ENCODE peak calls at places on chromosomes 16 and 17, in six cellular contexts. C is HepG2, O is K562, L is GM12878, W is H1, G is NT2/D1. B is an unnamed sample.

GRCh38 chr16:8551388-8552332 is 38.7 kb downstream of the TMEM114 start:
- DNase-seq in W (no peak), C (peak), G (no peak), L (no peak), O (no peak), B (no peak)

GRCh38 chr17:82882715-82883446 is 43.1 kb upstream of the ZNF750 start:
- DNase-seq in G (no peak), W (no peak), O (peak), L (no peak), C (no peak), B (no peak)

GRCh38 chr16:50878966-50879615 is 137.2 kb downstream of the CYLD start:
- DNase-seq in W (no peak), O (no peak), C (no peak), L (no peak), G (no peak), B (no peak)

GRCh38 chr16:22267764-22268163 is 29.4 kb upstream of the POLR3E start:
- DNase-seq in L (no peak), O (no peak), W (no peak), C (no peak), G (no peak), B (no peak)

GRCh38 chr17:66018786-66019185 is 173.1 kb downstream of the CEP112 start:
- DNase-seq in C (no peak), O (no peak), W (no peak), G (no peak), L (no peak), B (no peak)

GRCh38 chr16:24568392-24568791 is 29.0 kb downstream of the RBBP6 start:
- DNase-seq in O (no peak), C (no peak), L (no peak), G (no peak), W (no peak), B (no peak)

GRCh38 chr17:44317545-44317944 is 7.1 kb downstream of the SLC25A39 start:
- DNase-seq in G (no peak), O (no peak), C (no peak), W (no peak), L (no peak), B (no peak)

GRCh38 chr17:3927628-3928010 is 11.4 kb upstream of the P2RX1 start:
- DNase-seq in C (no peak), O (no peak), G (no peak), W (no peak), L (no peak), B (no peak)

GRCh38 chr17:73595068-73595865 is 49.0 kb downstream of the SDK2 start:
- DNase-seq in C (no peak), O (no peak), W (no peak), L (no peak), G (no peak), B (no peak)

GRCh38 chr16:7482028-7482427 is 149.4 kb downstream of the RBFOX1 start:
- DNase-seq in G (no peak), O (no peak), W (no peak), C (no peak), L (no peak), B (no peak)

GRCh38 chr16:80804451-80805383 is at the start of gene CDYL2:
- DNase-seq in O (no peak), C (no peak), G (no peak), L (no peak), W (no peak), B (no peak)

GRCh38 chr17:78724999-78725398 is 57.1 kb downstream of the CYTH1 start:
- DNase-seq in W (no peak), L (no peak), O (no peak), G (no peak), C (no peak), B (no peak)

GRCh38 chr17:78726471-78727010 is 55.5 kb downstream of the CYTH1 start:
- DNase-seq in C (no peak), W (no peak), G (no peak), O (no peak), L (no peak), B (no peak)

GRCh38 chr17:78724544-78724943 is 57.5 kb downstream of the CYTH1 start:
- DNase-seq in L (no peak), O (no peak), C (no peak), W (no peak), G (no peak), B (no peak)

GRCh38 chr17:78727057-78727456 is 55.0 kb downstream of the CYTH1 start:
- DNase-seq in W (no peak), G (no peak), L (no peak), C (no peak), O (no peak), B (no peak)

DNA sequence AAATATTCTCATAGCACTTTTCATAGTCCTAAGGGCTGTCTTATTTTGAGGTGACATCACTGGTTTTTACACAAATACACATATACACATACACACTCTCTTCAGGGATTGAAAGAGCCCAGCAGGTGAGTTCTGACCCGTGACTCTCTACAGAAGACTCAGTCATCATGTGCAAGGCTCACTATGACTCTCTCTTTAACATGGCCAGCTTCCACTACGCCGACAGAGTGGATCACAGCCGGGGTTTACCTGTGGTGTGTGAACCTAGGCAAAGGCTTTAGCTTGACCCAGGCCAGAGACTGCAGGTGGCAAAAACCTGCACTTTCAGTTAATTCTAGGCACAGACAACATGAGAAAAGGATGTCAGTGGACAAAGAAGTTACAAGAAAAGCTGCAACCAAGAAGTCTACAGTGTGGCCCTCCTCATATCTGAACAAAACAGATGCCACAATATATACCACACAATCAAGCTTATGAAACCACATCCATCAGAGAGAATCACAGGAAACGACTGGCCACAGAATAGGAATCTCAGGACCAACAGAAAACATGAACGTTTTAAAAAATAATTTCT is 56.5 kb downstream of the CYTH1 start:
- DNase-seq in O (no peak), G (no peak), W (no peak), L (no peak), C (no peak), B (no peak)
- TF ChIP-seq ZNF274 in O (no peak), G (no peak), W (no peak), L (no peak), C (no peak), B (no peak)

GRCh38 chr16:49346459-49346858 is 27.1 kb upstream of the C16orf78 start:
- DNase-seq in W (no peak), O (no peak), C (no peak), G (no peak), L (no peak), B (no peak)
- TF ChIP-seq ZNF274 in W (no peak), O (no peak), C (no peak), G (no peak), L (no peak), B (no peak)

DNA sequence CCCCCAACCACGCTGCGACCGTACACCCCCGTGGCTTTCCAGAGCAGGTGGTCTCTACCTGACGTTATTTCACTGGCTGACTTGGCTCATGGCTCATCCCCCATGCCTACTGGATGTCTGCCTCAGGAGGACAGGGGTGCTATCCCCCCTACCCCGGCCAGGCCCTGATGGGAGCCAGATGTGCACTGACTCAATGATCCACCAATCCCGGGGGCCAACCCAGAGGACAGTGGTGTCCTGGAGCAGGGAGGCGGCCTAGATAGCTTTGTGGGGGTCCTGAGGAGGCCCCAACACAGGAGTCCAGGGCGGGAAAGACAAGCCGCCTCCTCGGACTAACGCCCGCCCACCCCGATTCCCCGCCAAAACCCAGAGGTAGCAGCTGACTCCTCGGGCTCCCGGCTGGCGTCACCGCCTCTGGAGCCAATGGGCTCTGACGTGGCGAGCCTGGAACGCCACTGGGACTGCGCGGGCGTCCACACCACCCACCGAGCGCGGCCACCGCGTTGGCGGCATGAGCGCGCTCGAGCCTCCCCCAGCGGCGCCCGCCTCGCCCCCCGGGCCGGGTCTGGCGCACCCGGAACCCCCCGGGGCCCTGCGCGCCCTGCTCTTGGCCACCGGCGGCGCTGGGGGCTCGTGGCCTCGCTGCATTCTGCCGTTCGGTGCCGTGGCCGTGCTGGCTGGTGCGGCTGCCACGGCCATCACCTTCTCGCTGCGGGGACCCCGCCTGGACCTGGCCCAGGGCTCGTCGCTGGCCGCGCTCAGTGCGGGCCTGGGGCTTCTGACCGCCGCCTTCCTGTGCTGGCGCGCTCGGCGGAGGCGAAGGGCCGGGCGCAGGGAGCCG is 3.6 kb upstream of the NTN3 start:
- DNase-seq in L (no peak), W (no peak), C (no peak), O (no peak), G (no peak), B (peak)
- TF ChIP-seq ZNF274 in L (no peak), W (no peak), C (no peak), O (no peak), G (no peak), B (no peak)

GRCh38 chr17:71203953-71204352 is 916.9 kb upstream of the SOX9 start:
- DNase-seq in W (no peak), O (no peak), G (no peak), L (no peak), C (no peak), B (no peak)

GRCh38 chr17:71202449-71202848 is 918.4 kb upstream of the SOX9 start:
- DNase-seq in L (no peak), G (no peak), W (no peak), C (no peak), O (no peak), B (no peak)

GRCh38 chr17:71213936-71214335 is 906.9 kb upstream of the SOX9 start:
- DNase-seq in L (no peak), G (no peak), W (no peak), O (no peak), C (no peak), B (no peak)

DNA sequence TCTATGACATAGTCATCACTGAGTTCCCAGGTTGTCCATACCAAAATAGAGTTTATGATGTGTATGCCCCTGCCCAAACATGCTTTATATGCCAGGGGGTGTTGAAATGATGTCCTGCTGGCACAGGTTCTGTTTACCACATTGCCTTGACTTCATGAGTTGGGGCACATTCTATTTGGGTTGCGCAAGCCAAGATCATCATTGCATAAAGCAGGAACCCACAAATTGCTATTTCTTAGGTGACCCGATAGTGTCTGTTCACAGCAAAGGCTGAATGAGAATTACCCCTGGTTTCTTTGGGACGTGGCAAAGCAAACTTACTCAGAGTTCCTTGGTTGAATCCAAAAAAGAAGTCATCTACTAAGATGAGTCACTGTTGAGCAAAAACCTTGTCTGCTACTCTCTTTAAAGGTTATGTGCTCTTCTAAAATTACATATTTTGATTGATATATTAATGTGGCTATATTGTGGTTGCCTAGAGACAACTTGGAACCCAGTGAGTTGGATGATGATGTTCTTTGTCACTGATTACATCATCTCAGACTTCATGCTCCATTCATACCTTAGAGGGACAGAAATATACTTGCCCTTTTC is 912.6 kb upstream of the SOX9 start:
- DNase-seq in L (no peak), O (no peak), G (no peak), C (no peak), W (no peak), B (no peak)
- TF ChIP-seq ZNF274 in L (no peak), O (no peak), G (no peak), C (no peak), W (no peak), B (no peak)

GRCh38 chr16:53561101-53561888 is 58.3 kb upstream of the AKTIP start:
- DNase-seq in O (no peak), G (peak), C (no peak), L (no peak), W (peak), B (no peak)

GRCh38 chr16:53559552-53559951 is 56.5 kb upstream of the AKTIP start:
- DNase-seq in G (no peak), W (no peak), L (no peak), O (peak), C (no peak), B (no peak)

GRCh38 chr16:53558665-53559064 is 55.7 kb upstream of the AKTIP start:
- DNase-seq in W (no peak), O (no peak), C (no peak), L (no peak), G (no peak), B (no peak)
- TF ChIP-seq ZNF274 in W (no peak), O (no peak), C (no peak), L (no peak), G (no peak), B (no peak)

DNA sequence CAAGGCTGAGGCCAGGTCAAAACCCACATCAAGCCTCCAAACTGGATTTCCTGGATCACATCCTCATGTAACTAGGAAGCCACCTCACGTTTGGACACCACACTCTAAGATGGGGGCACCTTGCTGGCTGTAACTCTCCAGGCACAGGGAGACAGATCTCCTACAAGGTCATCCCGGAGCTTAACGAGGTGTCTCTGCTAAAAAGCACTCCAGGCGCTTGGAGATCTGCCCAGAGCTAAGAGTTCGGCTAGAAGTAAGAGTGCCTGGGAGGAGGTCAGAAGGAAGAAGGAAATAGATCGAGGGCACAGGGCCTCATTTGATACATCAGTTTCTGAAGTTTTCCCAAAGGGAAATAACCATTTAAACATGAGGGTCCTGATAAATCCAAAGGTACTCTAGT is 15.9 kb downstream of the PSMB3 start:
- DNase-seq in C (no peak), W (no peak), L (no peak), G (no peak), O (no peak), B (no peak)
- TF ChIP-seq ZNF274 in C (no peak), W (no peak), L (no peak), G (no peak), O (no peak), B (no peak)

DNA sequence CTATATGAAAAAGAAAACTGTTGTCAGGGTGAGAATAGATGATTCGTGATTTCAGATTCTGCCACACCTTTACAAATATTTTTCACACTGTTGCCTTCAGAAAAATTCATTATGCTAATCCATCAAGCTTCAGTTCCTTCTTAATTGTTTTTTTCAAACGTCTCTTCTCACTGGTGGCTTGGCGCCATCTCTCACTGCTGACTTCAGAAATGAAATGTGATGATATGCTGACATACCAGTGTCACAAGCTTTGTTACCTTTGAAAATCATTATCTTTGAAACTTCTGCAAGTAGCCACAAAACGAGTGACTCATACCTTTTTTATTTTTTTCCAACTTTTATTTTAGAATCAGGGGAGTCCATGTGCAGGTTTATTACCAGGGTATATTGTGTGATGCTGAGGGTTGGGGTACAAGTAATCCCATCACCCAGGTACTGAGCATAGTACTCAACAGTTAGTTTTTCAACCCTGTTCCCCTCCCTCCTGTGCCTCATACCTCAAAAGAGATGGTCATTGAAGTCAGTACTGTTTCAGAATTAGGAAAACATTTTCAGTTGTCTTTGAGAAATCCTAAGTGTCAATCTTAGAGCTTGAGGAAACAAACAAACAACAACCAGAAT is 14.0 kb upstream of the KRT222 start:
- DNase-seq in W (no peak), L (no peak), G (no peak), C (no peak), O (no peak), B (no peak)
- TF ChIP-seq ZNF274 in W (no peak), L (no peak), G (no peak), C (no peak), O (no peak), B (no peak)

DNA sequence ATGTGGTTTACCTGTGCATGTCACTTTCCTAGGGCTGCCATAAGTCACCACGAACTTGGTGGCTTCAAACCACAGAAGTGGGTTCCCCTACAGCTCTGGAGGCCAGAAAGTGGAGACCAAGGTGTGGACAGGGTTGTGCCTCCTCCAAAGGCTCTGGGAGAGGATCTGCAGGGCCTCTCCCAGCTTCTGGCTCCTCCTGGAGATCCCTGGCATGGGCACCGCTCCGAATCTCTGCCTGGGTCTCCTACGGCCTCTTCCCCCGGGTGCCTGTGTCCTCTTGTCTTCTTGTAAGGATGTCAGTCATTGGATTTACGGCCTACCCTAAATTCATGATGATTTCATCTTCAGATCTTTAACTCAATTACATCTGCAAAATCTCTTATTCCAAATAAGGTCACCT is 2.5 kb upstream of the SRRM2 start:
- DNase-seq in W (no peak), C (no peak), G (no peak), L (no peak), O (no peak), B (no peak)
- TF ChIP-seq ZNF274 in W (no peak), C (no peak), G (no peak), L (no peak), O (no peak), B (no peak)

DNA sequence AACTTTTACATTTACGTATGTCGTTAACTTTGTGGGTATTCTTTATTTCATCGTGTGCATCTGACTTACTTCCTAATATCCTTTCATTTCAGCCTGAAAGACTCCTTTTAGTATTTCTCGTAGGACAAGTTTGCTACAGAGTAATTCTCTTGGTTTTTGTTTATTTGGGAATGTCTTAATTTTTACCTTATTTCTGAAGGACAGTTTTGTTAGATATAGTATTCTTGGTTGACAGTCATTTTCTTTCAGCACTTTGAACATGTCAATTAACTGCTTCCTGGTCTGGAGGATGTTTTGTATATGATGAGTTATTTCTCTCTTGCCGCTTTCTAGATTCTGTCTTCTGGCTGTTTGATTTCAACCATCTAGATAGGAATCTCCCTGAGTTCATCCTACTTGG is 109.2 kb upstream of the NACA2 start:
- DNase-seq in C (no peak), O (no peak), W (no peak), G (no peak), L (no peak), B (no peak)
- TF ChIP-seq ZNF274 in C (no peak), O (no peak), W (no peak), G (no peak), L (no peak), B (no peak)

GRCh38 chr17:79948918-79949645 is 86.6 kb downstream of the TBC1D16 start:
- DNase-seq in L (no peak), G (no peak), O (no peak), C (no peak), W (no peak), B (no peak)

GRCh38 chr17:79946352-79947231 is 89.1 kb downstream of the TBC1D16 start:
- DNase-seq in W (no peak), C (no peak), G (no peak), O (no peak), L (no peak), B (no peak)

GRCh38 chr17:79948406-79948917 is 87.2 kb downstream of the TBC1D16 start:
- DNase-seq in C (no peak), G (no peak), O (no peak), L (no peak), W (no peak), B (no peak)

GRCh38 chr17:79945591-79946255 is 89.9 kb downstream of the TBC1D16 start:
- DNase-seq in C (no peak), G (no peak), O (no peak), L (no peak), W (no peak), B (no peak)

GRCh38 chr17:79947351-79948031 is 88.2 kb downstream of the TBC1D16 start:
- DNase-seq in C (no peak), O (no peak), W (no peak), G (no peak), L (no peak), B (no peak)
- TF ChIP-seq ZNF274 in C (no peak), O (no peak), W (no peak), G (no peak), L (no peak), B (no peak)